ENCODE peak calls at places on chromosomes 6 and 20, in four cellular contexts. Q is RCC 7860; U is endothelial cell; E is activated naive CD8-positive, alpha-beta T cell treated with anti-CD3 and anti-CD28 coated beads, Interleukin-2, amount 50 U/mL, for 24 hours. L is an unnamed sample.

GRCh38 chr6:710601-711571 is 17.9 kb upstream of the EXOC2 start:
- DNase-seq in Q (peak; percentile 16), U (peak; percentile 65), E (peak; percentile 63), L (peak; percentile 66)

GRCh38 chr6:35185302-35185681 is 28.5 kb upstream of the SCUBE3 start:
- DNase-seq in Q (peak; percentile 69), U (peak; percentile 22), E (no peak), L (no peak)

GRCh38 chr6:27605401-27606342 is 132.8 kb upstream of the ZNF184 start:
- DNase-seq in Q (peak; percentile 85), U (peak; percentile 66), E (peak; percentile 46), L (peak; percentile 52)

GRCh38 chr6:137571854-137572253 is 77.7 kb upstream of the OLIG3 start:
- DNase-seq in Q (no peak), U (peak; percentile 63), E (peak; percentile 66), L (peak; percentile 66)

GRCh38 chr6:57068066-57068465 is 21.6 kb downstream of the KIAA1586 start:
- DNase-seq in Q (no peak), U (no peak), E (no peak), L (no peak)

GRCh38 chr6:108805611-108806181 is 42.5 kb upstream of the ARMC2 start:
- DNase-seq in Q (no peak), U (no peak), E (no peak), L (no peak)

GRCh38 chr20:25025091-25025861 is 32.7 kb downstream of the ACSS1 start:
- DNase-seq in Q (no peak), U (no peak), E (no peak), L (no peak)

GRCh38 chr6:124080483-124080882 is 276.8 kb downstream of the NKAIN2 start:
- DNase-seq in Q (no peak), U (no peak), E (no peak), L (no peak)

GRCh38 chr6:148199584-148199983 is 143.1 kb upstream of the SASH1 start:
- DNase-seq in Q (no peak), U (no peak), E (no peak), L (no peak)

GRCh38 chr20:38127011-38127621 is 38.0 kb downstream of the TGM2 start:
- DNase-seq in Q (peak; percentile 95), U (no peak), E (no peak), L (no peak)

GRCh38 chr6:133754298-133754697 is 134.6 kb upstream of the TCF21 start:
- DNase-seq in Q (no peak), U (no peak), E (no peak), L (no peak)

GRCh38 chr6:154872605-154873004 is 122.5 kb upstream of the TIAM2 start:
- DNase-seq in Q (no peak), U (no peak), E (no peak), L (no peak)

GRCh38 chr6:147911686-147912085 is 403.2 kb downstream of the SAMD5 start:
- DNase-seq in Q (no peak), U (no peak), E (no peak), L (no peak)

GRCh38 chr6:141203902-141204575 is 928.7 kb upstream of the GJE1 start:
- DNase-seq in Q (no peak), U (no peak), E (no peak), L (no peak)

GRCh38 chr6:12875061-12875460 is 158.5 kb downstream of the PHACTR1 start:
- DNase-seq in Q (peak; percentile 16), U (no peak), E (no peak), L (no peak)

GRCh38 chr6:163387317-163387716 is 27.2 kb upstream of the QKI start:
- DNase-seq in Q (no peak), U (no peak), E (no peak), L (no peak)

GRCh38 chr6:18432180-18432579 is 45.0 kb downstream of the RNF144B start:
- DNase-seq in Q (peak; percentile 65), U (no peak), E (no peak), L (no peak)

GRCh38 chr6:158825951-158826306 is 6.8 kb upstream of the EZR start:
- DNase-seq in Q (no peak), U (no peak), E (no peak), L (no peak)

GRCh38 chr20:17381701-17382100 is 149.5 kb downstream of the BFSP1 start:
- DNase-seq in Q (no peak), U (no peak), E (no peak), L (no peak)

GRCh38 chr6:32152414-32153251 is 894 bp upstream of the PRRT1 start:
- DNase-seq in Q (no peak), U (no peak), E (no peak), L (no peak)